ENCODE peak calls at places on chromosomes 13 and 19, in seven cellular contexts. S is gastrocnemius medialis, F is fibroblast of lung, V is tibial nerve, C is body of pancreas, X is esophagus squamous epithelium, O is heart right ventricle. E is an unnamed sample.

GRCh38 chr19:13615890-13616289 is 109.6 kb upstream of the CACNA1A start:
- DNase-seq in X (no peak), S (no peak), V (no peak), F (no peak), C (no peak), O (no peak), E (no peak)

GRCh38 chr13:50357586-50358118 is 342.4 kb downstream of the KCNRG start:
- DNase-seq in X (no peak), F (peak; percentile 96), S (no peak), O (peak; percentile 54), V (no peak), C (peak; percentile 85), E (peak; percentile 48)

GRCh38 chr19:29687244-29687896 is 22.1 kb downstream of the PLEKHF1 start:
- DNase-seq in O (no peak), C (no peak), V (no peak), X (no peak), S (peak; percentile 87), F (peak; percentile 99), E (no peak)

GRCh38 chr13:43516401-43516826 is 270.4 kb downstream of the ENOX1 start:
- DNase-seq in F (peak; percentile 62), X (no peak), S (peak; percentile 44), O (peak; percentile 10), C (no peak), V (no peak), E (peak; percentile 12)

GRCh38 chr13:59398127-59398526 is 765.6 kb downstream of the DIAPH3 start:
- DNase-seq in F (no peak), S (no peak), X (no peak), O (peak; percentile 13), V (no peak), C (no peak), E (peak; percentile 51)

GRCh38 chr13:106561551-106562170 is 6.3 kb downstream of the ARGLU1 start:
- DNase-seq in F (peak; percentile 64), C (no peak), V (no peak), O (peak; percentile 52), S (no peak), X (no peak), E (peak; percentile 32)

GRCh38 chr13:44426461-44426860 is 52.8 kb downstream of the SERP2 start:
- DNase-seq in S (no peak), O (no peak), C (no peak), V (no peak), X (no peak), F (no peak), E (no peak)

GRCh38 chr13:62473944-62474237 is 1058.2 kb upstream of the PCDH20 start:
- DNase-seq in V (no peak), X (no peak), O (no peak), S (no peak), C (no peak), F (no peak), E (no peak)

GRCh38 chr19:29477831-29478577 is 47.8 kb upstream of the VSTM2B start:
- DNase-seq in V (no peak), F (no peak), C (no peak), X (no peak), S (no peak), O (no peak), E (no peak)

GRCh38 chr13:35743165-35743564 is 266.7 kb upstream of the MAB21L1 start:
- DNase-seq in O (no peak), X (no peak), C (no peak), V (no peak), S (no peak), F (no peak), E (no peak)

GRCh38 chr19:44951179-44952159 is 3.7 kb upstream of the CLPTM1 start:
- DNase-seq in O (peak; percentile 77), X (no peak), V (peak; percentile 27), S (peak; percentile 26), F (peak; percentile 67), C (peak; percentile 75), E (peak; percentile 41)

GRCh38 chr13:84139561-84140158 is 257.4 kb upstream of the SLITRK1 start:
- DNase-seq in X (no peak), C (no peak), V (no peak), F (no peak), S (no peak), O (no peak), E (no peak)

GRCh38 chr13:102847272-102848234 is 1.7 kb downstream of the ERCC5 start:
- DNase-seq in X (no peak), C (no peak), V (no peak), F (peak; percentile 35), O (no peak), S (no peak), E (no peak)

GRCh38 chr13:44146162-44146561 is 227.5 kb upstream of the SERP2 start:
- DNase-seq in F (no peak), C (no peak), S (no peak), O (no peak), V (no peak), X (no peak), E (no peak)

GRCh38 chr13:46392967-46393366 is 5.9 kb upstream of the RUBCNL start:
- DNase-seq in S (no peak), O (no peak), X (no peak), C (no peak), F (no peak), V (no peak), E (no peak)

GRCh38 chr13:34256236-34256635 is 438.3 kb downstream of the RFC3 start:
- DNase-seq in S (no peak), O (no peak), X (no peak), F (no peak), C (no peak), V (no peak), E (no peak)

GRCh38 chr19:1045247-1045603 is 5.3 kb downstream of the ABCA7 start:
- DNase-seq in S (no peak), O (no peak), C (no peak), V (no peak), F (no peak), X (no peak), E (no peak)

GRCh38 chr19:34985249-34986022 is 14.7 kb upstream of the GRAMD1A start:
- DNase-seq in C (peak; percentile 85), X (no peak), F (peak; percentile 43), S (peak; percentile 23), V (no peak), O (peak; percentile 78), E (peak; percentile 78)

GRCh38 chr19:41018736-41019290 is 27.7 kb downstream of the CYP2B6 start:
- DNase-seq in C (no peak), V (no peak), O (no peak), X (no peak), S (no peak), F (no peak), E (no peak)

GRCh38 chr13:62431852-62432251 is 1016.2 kb upstream of the PCDH20 start:
- DNase-seq in O (no peak), S (no peak), V (no peak), F (no peak), X (no peak), C (no peak), E (no peak)

GRCh38 chr19:51367565-51368365 is 1.0 kb downstream of the CLDND2 start:
- DNase-seq in V (peak; percentile 98), C (peak; percentile 99), X (peak; percentile 92), S (peak; percentile 98), O (peak; percentile 99), F (peak; percentile 98), E (peak; percentile 100)
- H3K4me1 ChIP-seq in V (peaks cover 13% of the 10 kb centered on the region), C (peaks cover 37% of the 10 kb centered on the region), X (peaks cover 51% of the 10 kb centered on the region), S (peaks cover 8% of the 10 kb centered on the region), O (peaks cover 38% of the 10 kb centered on the region), F (peaks cover 9% of the 10 kb centered on the region), E (peaks cover 43% of the 10 kb centered on the region)

GRCh38 chr13:51988988-51989618 is 22.1 kb downstream of the ATP7B start:
- DNase-seq in F (no peak), X (no peak), S (no peak), C (no peak), O (no peak), V (no peak), E (no peak)
- TF ChIP-seq CTCF in F (no peak), X (no peak), S (no peak), C (no peak), O (no peak), V (no peak), E (no peak)

GRCh38 chr19:46503848-46504453 is 8.3 kb upstream of the PNMA8B start:
- DNase-seq in V (no peak), F (no peak), O (no peak), S (no peak), C (no peak), X (no peak), E (no peak)
- H3K4me1 ChIP-seq in V (no peaks in the 10 kb centered on the region), F (no peaks in the 10 kb centered on the region), O (no peaks in the 10 kb centered on the region), S (no peaks in the 10 kb centered on the region), C (no peaks in the 10 kb centered on the region), X (no peaks in the 10 kb centered on the region), E (no peaks in the 10 kb centered on the region)

GRCh38 chr13:40974460-40975407 is 44.4 kb downstream of the ELF1 start:
- DNase-seq in S (no peak), O (no peak), C (peak; percentile 36), F (peak; percentile 51), X (no peak), V (no peak), E (no peak)
- TF ChIP-seq CTCF in S (peak; percentile 44), O (peak; percentile 57), C (peak; percentile 55), F (peak; percentile 73), X (peak; percentile 8), V (peak; percentile 25), E (peak; percentile 53)

DNA sequence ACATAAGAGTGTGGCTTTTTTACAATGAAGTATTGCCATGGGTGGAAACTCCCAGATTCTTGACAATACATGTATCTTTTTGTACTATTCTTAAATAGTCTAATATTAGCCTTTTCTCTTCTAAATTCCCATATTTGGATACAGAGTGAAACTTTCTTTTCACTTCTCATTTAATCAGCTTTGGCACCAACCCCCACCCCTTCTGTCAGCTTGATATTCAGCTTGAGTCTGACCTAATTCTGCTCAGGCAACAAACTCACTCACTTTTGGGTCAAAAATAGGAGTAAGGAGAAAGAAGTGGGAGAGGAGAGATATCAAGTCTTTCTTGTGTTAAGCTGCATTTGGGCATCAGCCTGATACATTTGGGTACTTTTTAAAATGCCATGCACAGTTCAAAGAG is 397.5 kb downstream of the COG6 start:
- DNase-seq in O (no peak), C (no peak), S (no peak), V (no peak), F (no peak), X (no peak), E (no peak)
- H3K4me1 ChIP-seq in O (no peaks in the 10 kb centered on the region), C (peaks cover 15% of the 10 kb centered on the region), S (no peaks in the 10 kb centered on the region), V (no peaks in the 10 kb centered on the region), F (no peaks in the 10 kb centered on the region), X (peaks cover 11% of the 10 kb centered on the region), E (no peaks in the 10 kb centered on the region)

GRCh38 chr19:47231215-47232054 is 436 bp upstream of the BBC3 start:
- DNase-seq in O (peak; percentile 90), S (peak; percentile 70), V (peak; percentile 83), C (peak; percentile 94), X (peak; percentile 51), F (peak; percentile 91), E (peak; percentile 95)
- TF ChIP-seq CTCF in O (no peak), S (no peak), V (no peak), C (no peak), X (no peak), F (no peak), E (no peak)